ENCODE peak calls at places on chromosomes 12 and 14, in four cellular contexts. A is RWPE2, D is fibroblast of lung, C is colonic mucosa. J is an unnamed sample.
A peak's percentile ranks its signal among the peaks of the same experiment; 100 is the strongest.

GRCh38 chr12:118866346-118866745 is 115.0 kb upstream of the SRRM4 start:
- DNase-seq in A (no peak), D (no peak), C (no peak), J (no peak)

GRCh38 chr14:48725001-48725734 is 861.0 kb downstream of the RPS29 start:
- DNase-seq in A (no peak), D (peak; percentile 63), C (no peak), J (no peak)

GRCh38 chr12:12724421-12725085 is 7.4 kb downstream of the CDKN1B start:
- DNase-seq in A (no peak), D (no peak), C (no peak), J (peak; percentile 34)

GRCh38 chr14:54627325-54627717 is 60.4 kb downstream of the SAMD4A start:
- DNase-seq in A (no peak), D (no peak), C (no peak), J (no peak)

GRCh38 chr12:41795066-41795465 is 349.6 kb downstream of the GXYLT1 start:
- DNase-seq in A (no peak), D (peak; percentile 62), C (no peak), J (no peak)

GRCh38 chr14:59829941-59830734 is 40.4 kb downstream of the RTN1 start:
- DNase-seq in A (no peak), D (no peak), C (no peak), J (no peak)

GRCh38 chr14:75879031-75879430 is 102.8 kb downstream of the TGFB3 start:
- DNase-seq in A (no peak), D (peak; percentile 98), C (no peak), J (no peak)

GRCh38 chr14:37131205-37131604 is 41.2 kb downstream of the SLC25A21 start:
- DNase-seq in A (no peak), D (no peak), C (no peak), J (no peak)

GRCh38 chr14:58298880-58299664 is 717 bp downstream of the ARID4A start:
- DNase-seq in A (no peak), D (no peak), C (peak; percentile 60), J (peak; percentile 20)

GRCh38 chr14:37325332-37325731 is 127.6 kb downstream of the MIPOL1 start:
- DNase-seq in A (no peak), D (no peak), C (no peak), J (no peak)

GRCh38 chr12:117101953-117102833 is 3.0 kb upstream of the TESC start:
- DNase-seq in A (no peak), D (no peak), C (no peak), J (no peak)

GRCh38 chr12:116916714-116917114 is 6.0 kb downstream of the FBXW8 start:
- DNase-seq in A (no peak), D (peak; percentile 89), C (peak; percentile 32), J (peak; percentile 23)

GRCh38 chr14:101788016-101788695 is 26.6 kb downstream of the PPP2R5C start:
- DNase-seq in A (no peak), D (no peak), C (no peak), J (no peak)

GRCh38 chr12:110367209-110367864 is 36.2 kb downstream of the ANAPC7 start:
- DNase-seq in A (no peak), D (peak; percentile 46), C (no peak), J (no peak)

GRCh38 chr12:27063250-27063851 is 19.0 kb downstream of the C12orf71 start:
- DNase-seq in A (no peak), D (no peak), C (no peak), J (no peak)

GRCh38 chr12:76641961-76642360 is 82.4 kb upstream of the OSBPL8 start:
- DNase-seq in A (no peak), D (peak; percentile 15), C (no peak), J (no peak)

GRCh38 chr12:12874014-12874413 is 17.3 kb upstream of the GPRC5A start:
- DNase-seq in A (no peak), D (no peak), C (no peak), J (no peak)

GRCh38 chr14:50619569-50620141 is 48.5 kb downstream of the SAV1 start:
- DNase-seq in A (no peak), D (peak; percentile 71), C (no peak), J (peak; percentile 21)

GRCh38 chr14:39265741-39266588 is 32.2 kb downstream of the MIA2 start:
- DNase-seq in A (no peak), D (peak; percentile 43), C (no peak), J (peak; percentile 96)

GRCh38 chr12:116026768-116027550 is 250.5 kb downstream of the MED13L start:
- DNase-seq in A (no peak), D (no peak), C (no peak), J (no peak)

GRCh38 chr14:75334191-75335051 is 55.8 kb downstream of the FOS start:
- DNase-seq in A (no peak), D (peak; percentile 50), C (no peak), J (peak; percentile 34)

GRCh38 chr12:66832997-66833396 is 154.1 kb upstream of the GRIP1 start:
- DNase-seq in A (no peak), D (no peak), C (no peak), J (peak; percentile 3)

GRCh38 chr14:89417111-89417468 is at the start of gene FOXN3:
- DNase-seq in A (peak; percentile 88), D (peak; percentile 91), C (peak; percentile 95), J (peak; percentile 93)

GRCh38 chr12:1282670-1283361 is 291.8 kb downstream of the ERC1 start:
- DNase-seq in A (no peak), D (peak; percentile 81), C (peak; percentile 35), J (no peak)

GRCh38 chr12:93673084-93673483 is 4.1 kb upstream of the CRADD start:
- DNase-seq in A (no peak), D (no peak), C (no peak), J (no peak)
- H3K27ac ChIP-seq in A (no peak overlapping the region), D (no peak overlapping the region), C (no peak overlapping the region), J (no peak overlapping the region)

GRCh38 chr14:24438198-24439095 is 4.1 kb downstream of the SDR39U1 start:
- DNase-seq in A (no peak), D (no peak), C (no peak), J (no peak)
- H3K36me3 ChIP-seq in A (peaks cover 71% of the 10 kb centered on the region), D (peaks cover 29% of the 10 kb centered on the region), C (peaks cover 20% of the 10 kb centered on the region), J (peaks cover 32% of the 10 kb centered on the region)

GRCh38 chr12:7015555-7016370 is 2.5 kb downstream of the LPCAT3 start:
- DNase-seq in A (no peak), D (no peak), C (no peak), J (no peak)
- H3K27ac ChIP-seq in A (no peak overlapping the region), D (no peak overlapping the region), C (no peak overlapping the region), J (no peak overlapping the region)

GRCh38 chr14:91173221-91173670 is 59.4 kb downstream of the DGLUCY start:
- DNase-seq in A (peak; percentile 86), D (peak; percentile 86), C (peak; percentile 85), J (peak; percentile 76)

GRCh38 chr14:91171291-91171690 is 57.4 kb downstream of the DGLUCY start:
- DNase-seq in A (no peak), D (no peak), C (no peak), J (no peak)

GRCh38 chr14:91175296-91175695 is 61.4 kb downstream of the DGLUCY start:
- DNase-seq in A (no peak), D (no peak), C (no peak), J (no peak)

GRCh38 chr14:91175802-91176201 is 61.9 kb downstream of the DGLUCY start:
- DNase-seq in A (no peak), D (no peak), C (no peak), J (no peak)

GRCh38 chr14:91173867-91174266 is 60.0 kb downstream of the DGLUCY start:
- DNase-seq in A (no peak), D (no peak), C (no peak), J (peak; percentile 86)
- H3K36me3 ChIP-seq in A (peaks cover 13% of the 10 kb centered on the region), D (peaks cover 2% of the 10 kb centered on the region), C (peaks cover 3% of the 10 kb centered on the region), J (peaks cover 13% of the 10 kb centered on the region)

GRCh38 chr12:97552410-97553050 is 89.9 kb downstream of the RMST start:
- DNase-seq in A (no peak), D (no peak), C (no peak), J (no peak)
- H3K27ac ChIP-seq in A (no peak overlapping the region), D (no peak overlapping the region), C (no peak overlapping the region), J (no peak overlapping the region)